ENCODE peak calls at places on chromosome 12, in nine cellular contexts. K, L, S, M, Z, N, J, X and W are unnamed samples.

GRCh38 chr12:69685810-69686209 is 13.3 kb downstream of the BEST3 start:
- DNase-seq in K (no peak), L (no peak), S (no peak), M (no peak), Z (peak), N (no peak), J (no peak), X (peak), W (no peak)

GRCh38 chr12:63955831-63956685 is 111.6 kb downstream of the SRGAP1 start:
- DNase-seq in K (no peak), L (no peak), S (no peak), M (no peak), Z (no peak), N (no peak), J (no peak), X (no peak), W (no peak)

GRCh38 chr12:109893250-109893995 is 6.7 kb upstream of the TCHP start:
- DNase-seq in K (no peak), L (no peak), S (no peak), M (no peak), Z (no peak), N (no peak), J (no peak), X (no peak), W (no peak)

GRCh38 chr12:42588308-42588836 is 1.2 kb downstream of the PRICKLE1 start:
- DNase-seq in K (no peak), L (no peak), S (no peak), M (no peak), Z (peak), N (no peak), J (no peak), X (no peak), W (no peak)

GRCh38 chr12:108700833-108701450 is 30.4 kb downstream of the CORO1C start:
- DNase-seq in K (no peak), L (no peak), S (no peak), M (no peak), Z (peak), N (no peak), J (no peak), X (no peak), W (no peak)

GRCh38 chr12:121573949-121574520 is 6.8 kb downstream of the KDM2B start:
- DNase-seq in K (no peak), L (no peak), S (no peak), M (no peak), Z (no peak), N (no peak), J (no peak), X (no peak), W (no peak)

GRCh38 chr12:109480356-109480755 is 2.9 kb downstream of the UBE3B start:
- DNase-seq in K (no peak), L (no peak), S (no peak), M (no peak), Z (no peak), N (no peak), J (no peak), X (no peak), W (no peak)

GRCh38 chr12:13220848-13221247 is 24.3 kb downstream of the EMP1 start:
- DNase-seq in K (no peak), L (no peak), S (no peak), M (no peak), Z (no peak), N (no peak), J (no peak), X (no peak), W (no peak)

GRCh38 chr12:6828671-6829531 is 694 bp downstream of the P3H3 start:
- DNase-seq in K (peak), L (no peak), S (peak), M (no peak), Z (no peak), N (no peak), J (no peak), X (no peak), W (no peak)

GRCh38 chr12:91406920-91407341 is 224.3 kb upstream of the DCN start:
- DNase-seq in K (peak), L (no peak), S (no peak), M (no peak), Z (peak), N (no peak), J (no peak), X (no peak), W (no peak)

GRCh38 chr12:1907652-1908611 is 10.5 kb downstream of the CACNA2D4 start:
- DNase-seq in K (peak), L (no peak), S (no peak), M (no peak), Z (peak), N (peak), J (no peak), X (no peak), W (peak)

GRCh38 chr12:51270067-51270846 is at the start of gene SMAGP:
- DNase-seq in K (peak), L (no peak), S (peak), M (peak), Z (peak), N (no peak), J (no peak), X (no peak), W (peak)

GRCh38 chr12:42735869-42736361 is 146.4 kb upstream of the PRICKLE1 start:
- DNase-seq in K (no peak), L (no peak), S (no peak), M (no peak), Z (peak), N (no peak), J (no peak), X (no peak), W (no peak)

GRCh38 chr12:4107436-4107878 is 166.1 kb upstream of the CCND2 start:
- DNase-seq in K (peak), L (peak), S (no peak), M (peak), Z (peak), N (no peak), J (peak), X (peak), W (peak)

GRCh38 chr12:108640802-108641445 is 7.2 kb upstream of the SELPLG start:
- DNase-seq in K (no peak), L (no peak), S (no peak), M (no peak), Z (peak), N (peak), J (peak), X (no peak), W (no peak)

GRCh38 chr12:94994312-94994711 is 9.2 kb downstream of the NDUFA12 start:
- DNase-seq in K (no peak), L (no peak), S (no peak), M (no peak), Z (peak), N (no peak), J (no peak), X (peak), W (no peak)

GRCh38 chr12:1922985-1923384 is 4.5 kb upstream of the CACNA2D4 start:
- DNase-seq in K (peak), L (no peak), S (no peak), M (no peak), Z (no peak), N (no peak), J (no peak), X (no peak), W (no peak)

GRCh38 chr12:132523576-132524331 is 33.8 kb downstream of the FBRSL1 start:
- DNase-seq in K (peak), L (peak), S (peak), M (peak), Z (peak), N (no peak), J (no peak), X (peak), W (peak)

GRCh38 chr12:94697631-94698030 is 47.3 kb upstream of the TMCC3 start:
- DNase-seq in K (no peak), L (no peak), S (no peak), M (no peak), Z (no peak), N (no peak), J (no peak), X (no peak), W (no peak)

GRCh38 chr12:92503029-92503931 is 199.5 kb upstream of the PLEKHG7 start:
- DNase-seq in K (peak), L (no peak), S (no peak), M (no peak), Z (no peak), N (no peak), J (no peak), X (no peak), W (no peak)

GRCh38 chr12:95788637-95789036 is 1.9 kb downstream of the NTN4 start:
- DNase-seq in K (no peak), L (no peak), S (no peak), M (no peak), Z (peak), N (no peak), J (no peak), X (no peak), W (no peak)

GRCh38 chr12:81231574-81232368 is 153.9 kb downstream of the ACSS3 start:
- DNase-seq in K (no peak), L (no peak), S (no peak), M (no peak), Z (no peak), N (no peak), J (no peak), X (no peak), W (no peak)

GRCh38 chr12:65335021-65335714 is 56.7 kb downstream of the MSRB3 start:
- DNase-seq in K (no peak), L (no peak), S (no peak), M (no peak), Z (peak), N (no peak), J (no peak), X (no peak), W (no peak)

GRCh38 chr12:50224026-50224692 is 57.0 kb upstream of the CERS5 start:
- DNase-seq in K (peak), L (peak), S (no peak), M (no peak), Z (peak), N (no peak), J (no peak), X (peak), W (no peak)

GRCh38 chr12:32003654-32004053 is 44.4 kb downstream of the RESF1 start:
- DNase-seq in K (no peak), L (no peak), S (no peak), M (no peak), Z (no peak), N (no peak), J (no peak), X (no peak), W (no peak)

GRCh38 chr12:116718578-116719454 is 19.1 kb downstream of the SPRING1 start:
- DNase-seq in K (no peak), L (no peak), S (no peak), M (no peak), Z (no peak), N (no peak), J (no peak), X (no peak), W (no peak)

GRCh38 chr12:77118696-77119095 is 53.3 kb upstream of the E2F7 start:
- DNase-seq in K (no peak), L (no peak), S (no peak), M (no peak), Z (no peak), N (no peak), J (no peak), X (no peak), W (no peak)

GRCh38 chr12:14999421-15000047 is 26.7 kb downstream of the PDE6H start:
- DNase-seq in K (no peak), L (no peak), S (no peak), M (no peak), Z (peak), N (no peak), J (no peak), X (no peak), W (no peak)

GRCh38 chr12:6148061-6148460 is 23.6 kb upstream of the VWF start:
- DNase-seq in K (no peak), L (no peak), S (no peak), M (no peak), Z (no peak), N (no peak), J (no peak), X (no peak), W (no peak)

GRCh38 chr12:118188690-118189371 is 52.9 kb downstream of the PEBP1 start:
- DNase-seq in K (no peak), L (no peak), S (no peak), M (no peak), Z (peak), N (no peak), J (no peak), X (no peak), W (no peak)